ENCODE peak calls at places on chromosomes 12 and 14, in five cellular contexts. F, T, Y, S and E are unnamed samples.

GRCh38 chr14:76882646-76883045 is 56.4 kb downstream of the LRRC74A start:
- DNase-seq in F (peak; percentile 59), T (no peak), Y (no peak), S (no peak), E (no peak)

GRCh38 chr14:39491134-39491541 is 58.9 kb upstream of the FBXO33 start:
- DNase-seq in F (peak; percentile 1), T (peak; percentile 59), Y (peak; percentile 46), S (no peak), E (peak; percentile 6)

GRCh38 chr12:4355843-4356327 is 23.6 kb downstream of the FGF23 start:
- DNase-seq in F (peak; percentile 39), T (peak; percentile 28), Y (peak; percentile 99), S (no peak), E (peak; percentile 60)

GRCh38 chr14:104118006-104118844 is 20.2 kb upstream of the KIF26A start:
- DNase-seq in F (peak; percentile 22), T (no peak), Y (peak; percentile 53), S (no peak), E (no peak)

GRCh38 chr12:101127521-101128219 is 82.4 kb downstream of the SLC5A8 start:
- DNase-seq in F (no peak), T (no peak), Y (no peak), S (no peak), E (no peak)

GRCh38 chr14:56760164-56760914 is 49.9 kb downstream of the OTX2 start:
- DNase-seq in F (no peak), T (no peak), Y (no peak), S (no peak), E (no peak)

GRCh38 chr12:95848575-95849388 is 10.0 kb upstream of the SNRPF start:
- DNase-seq in F (peak; percentile 47), T (peak; percentile 51), Y (no peak), S (no peak), E (no peak)

GRCh38 chr14:43003845-43004244 is 1397.2 kb downstream of the LRFN5 start:
- DNase-seq in F (no peak), T (peak; percentile 13), Y (no peak), S (no peak), E (no peak)

GRCh38 chr14:93954900-93955891 is 21.2 kb downstream of the ASB2 start:
- DNase-seq in F (peak; percentile 37), T (no peak), Y (no peak), S (no peak), E (no peak)

GRCh38 chr14:20569066-20569465 is 8.2 kb upstream of the RNASE9 start:
- DNase-seq in F (no peak), T (no peak), Y (no peak), S (no peak), E (no peak)

GRCh38 chr14:102949801-102950451 is 27.5 kb downstream of the AMN start:
- DNase-seq in F (no peak), T (no peak), Y (no peak), S (no peak), E (no peak)

GRCh38 chr12:65695077-65695865 is 129.0 kb upstream of the HMGA2 start:
- DNase-seq in F (no peak), T (peak; percentile 15), Y (no peak), S (no peak), E (no peak)

GRCh38 chr14:38500125-38500524 is 244.2 kb upstream of the CLEC14A start:
- DNase-seq in F (no peak), T (no peak), Y (no peak), S (no peak), E (no peak)

GRCh38 chr12:54993181-54993835 is 8.7 kb upstream of the TESPA1 start:
- DNase-seq in F (peak; percentile 60), T (peak; percentile 59), Y (peak; percentile 55), S (no peak), E (peak; percentile 65)

GRCh38 chr12:75720807-75721206 is 209.4 kb upstream of the KRR1 start:
- DNase-seq in F (peak; percentile 38), T (no peak), Y (no peak), S (no peak), E (peak; percentile 19)

GRCh38 chr12:52789637-52790426 is 6.1 kb downstream of the KRT3 start:
- DNase-seq in F (no peak), T (no peak), Y (no peak), S (no peak), E (peak; percentile 83)

GRCh38 chr14:81018714-81019512 is 63.5 kb downstream of the TSHR start:
- DNase-seq in F (no peak), T (no peak), Y (no peak), S (no peak), E (no peak)

GRCh38 chr12:95615735-95616134 is 64.5 kb upstream of the USP44 start:
- DNase-seq in F (no peak), T (no peak), Y (no peak), S (no peak), E (no peak)

GRCh38 chr14:102928412-102929348 is 6.2 kb downstream of the AMN start:
- DNase-seq in F (no peak), T (no peak), Y (peak; percentile 93), S (no peak), E (no peak)

GRCh38 chr12:3010214-3010930 is 51.2 kb downstream of the TEAD4 start:
- DNase-seq in F (no peak), T (no peak), Y (no peak), S (no peak), E (no peak)

DNA sequence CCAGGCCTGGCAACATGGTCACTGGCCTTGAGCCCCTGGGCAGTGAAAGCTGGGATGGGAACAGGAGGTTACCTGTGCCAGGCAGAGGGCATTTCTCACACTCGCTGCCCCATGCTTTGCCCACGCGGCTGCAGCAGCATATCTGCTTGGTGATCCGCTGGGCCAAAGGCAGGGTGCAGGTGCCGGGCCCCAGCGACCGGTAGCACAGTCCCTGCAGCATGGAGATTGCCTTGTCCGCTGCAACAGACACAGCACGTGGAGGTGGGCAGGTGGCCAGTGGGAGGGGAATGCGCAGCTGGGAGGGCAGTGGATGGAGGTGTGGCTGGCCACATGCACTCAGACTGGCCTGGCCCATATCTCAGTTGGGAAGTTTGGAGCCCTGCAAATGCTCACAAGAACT is 35.3 kb downstream of the ISCA2 start:
- DNase-seq in F (no peak), T (no peak), Y (no peak), S (no peak), E (no peak)
- H2AFZ ChIP-seq in F (no peak overlapping the region), T (no peak overlapping the region), Y (no peak overlapping the region), S (no peak overlapping the region), E (no peak overlapping the region)

GRCh38 chr14:28161040-28161439 is 605.5 kb upstream of the FOXG1 start:
- DNase-seq in F (no peak), T (no peak), Y (no peak), S (no peak), E (no peak)
- TF ChIP-seq USF2 in F (no peak), T (no peak), Y (no peak), S (no peak), E (no peak)

GRCh38 chr12:16048511-16048910 is 137.4 kb downstream of the DERA start:
- DNase-seq in F (no peak), T (no peak), Y (no peak), S (no peak), E (no peak)
- TF ChIP-seq GABPA in F (no peak), T (no peak), Y (no peak), S (no peak), E (no peak)

GRCh38 chr14:23167006-23167847 is 16.2 kb downstream of the SLC7A8 start:
- DNase-seq in F (no peak), T (no peak), Y (no peak), S (no peak), E (peak; percentile 25)
- H2AFZ ChIP-seq in F (no peak overlapping the region), T (no peak overlapping the region), Y (no peak overlapping the region), S (no peak overlapping the region), E (peak overlapping the region; percentile 78)

GRCh38 chr12:51115516-51115915 is 32.1 kb upstream of the CSRNP2 start:
- DNase-seq in F (no peak), T (no peak), Y (no peak), S (no peak), E (no peak)

GRCh38 chr12:51124504-51124903 is 41.1 kb upstream of the CSRNP2 start:
- DNase-seq in F (no peak), T (no peak), Y (no peak), S (no peak), E (no peak)

GRCh38 chr12:51122844-51123243 is 39.4 kb upstream of the CSRNP2 start:
- DNase-seq in F (no peak), T (peak; percentile 7), Y (no peak), S (no peak), E (no peak)

GRCh38 chr12:51118706-51119105 is 35.3 kb upstream of the CSRNP2 start:
- DNase-seq in F (no peak), T (no peak), Y (no peak), S (no peak), E (no peak)
- TF ChIP-seq USF2 in F (no peak), T (no peak), Y (no peak), S (no peak), E (no peak)